ENCODE peak calls at places on chromosome 20, in four cellular contexts. L is HepG2, Y is A549, I is K562. M is an unnamed sample.

GRCh38 chr20:36462440-36463211 is 78.7 kb upstream of the MYL9 start:
- DNase-seq in L (no peak), Y (no peak), I (peak; percentile 28), M (peak; percentile 60)

GRCh38 chr20:12354725-12355124 is 437.0 kb downstream of the BTBD3 start:
- DNase-seq in L (no peak), Y (no peak), I (no peak), M (no peak)

GRCh38 chr20:63563186-63563935 is 9.4 kb downstream of the FNDC11 start:
- DNase-seq in L (no peak), Y (no peak), I (no peak), M (no peak)

GRCh38 chr20:62727584-62728027 is 19.0 kb downstream of the NTSR1 start:
- DNase-seq in L (no peak), Y (no peak), I (no peak), M (no peak)

GRCh38 chr20:1721687-1722512 is 64.3 kb upstream of the SIRPG start:
- DNase-seq in L (no peak), Y (no peak), I (no peak), M (peak; percentile 90)

GRCh38 chr20:6632187-6632586 is 135.3 kb upstream of the BMP2 start:
- DNase-seq in L (peak; percentile 25), Y (no peak), I (no peak), M (no peak)

GRCh38 chr20:61510778-61511330 is 258.8 kb downstream of the CDH4 start:
- DNase-seq in L (no peak), Y (no peak), I (no peak), M (no peak)

GRCh38 chr20:32247957-32248497 is 29.4 kb upstream of the KIF3B start:
- DNase-seq in L (no peak), Y (no peak), I (no peak), M (no peak)

GRCh38 chr20:53502820-53503219 is 90.8 kb downstream of the ZNF217 start:
- DNase-seq in L (no peak), Y (no peak), I (no peak), M (peak; percentile 30)

GRCh38 chr20:25622049-25622448 is 1.8 kb downstream of the NANP start:
- DNase-seq in L (no peak), Y (no peak), I (no peak), M (no peak)

GRCh38 chr20:6680854-6681253 is 86.6 kb upstream of the BMP2 start:
- DNase-seq in L (no peak), Y (no peak), I (no peak), M (no peak)

GRCh38 chr20:44765091-44765490 is 19.4 kb downstream of the KCNK15 start:
- DNase-seq in L (no peak), Y (no peak), I (no peak), M (no peak)

GRCh38 chr20:2873747-2874041 is 413 bp downstream of the PTPRA start:
- DNase-seq in L (peak; percentile 55), Y (no peak), I (peak; percentile 65), M (peak; percentile 83)

GRCh38 chr20:830011-830521 is 3.4 kb upstream of the FAM110A start:
- DNase-seq in L (no peak), Y (no peak), I (no peak), M (no peak)

GRCh38 chr20:59932616-59933295 is 681 bp downstream of the SYCP2 start:
- DNase-seq in L (no peak), Y (no peak), I (no peak), M (no peak)

GRCh38 chr20:54070187-54070987 is at the start of gene BCAS1:
- DNase-seq in L (peak; percentile 86), Y (peak; percentile 52), I (peak; percentile 14), M (peak; percentile 48)

GRCh38 chr20:11080010-11080409 is 406.2 kb upstream of the JAG1 start:
- DNase-seq in L (no peak), Y (no peak), I (no peak), M (no peak)

GRCh38 chr20:51691703-51692102 is 76.5 kb downstream of the ATP9A start:
- DNase-seq in L (no peak), Y (no peak), I (no peak), M (no peak)

GRCh38 chr20:24842591-24843442 is 106.3 kb upstream of the CST7 start:
- DNase-seq in L (no peak), Y (no peak), I (no peak), M (no peak)

DNA sequence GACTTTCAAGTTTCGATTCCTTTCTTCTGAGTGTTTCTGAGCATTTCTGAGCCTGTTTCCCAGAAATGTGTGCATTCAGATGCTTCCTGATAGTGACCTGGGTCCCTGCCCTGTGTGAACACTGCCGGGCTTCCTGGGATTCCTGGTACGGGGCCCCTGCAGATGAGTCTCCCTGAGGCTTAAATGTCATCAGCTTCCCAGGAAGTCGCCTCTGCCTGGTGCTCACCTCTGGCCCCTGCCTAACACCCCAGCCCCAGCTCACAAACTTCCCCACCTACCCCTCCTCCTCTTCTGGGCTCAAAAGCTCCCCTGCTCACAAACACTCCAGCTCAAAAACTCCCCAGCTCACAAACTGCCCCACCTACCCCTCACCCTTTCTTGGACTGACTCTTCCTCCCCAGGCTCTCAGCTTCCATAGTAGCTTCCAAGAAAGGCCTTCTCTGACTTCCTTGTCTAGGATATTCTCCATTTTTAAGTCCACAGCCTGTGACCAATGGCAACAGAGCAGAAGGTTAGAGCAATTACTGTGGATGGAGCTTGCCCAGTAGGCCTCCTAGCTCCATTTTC is 42.0 kb downstream of the TGM2 start:
- DNase-seq in L (peak; percentile 78), Y (peak; percentile 75), I (peak; percentile 44), M (no peak)
- TF ChIP-seq RNF2 in L (no peak), Y (no peak), I (no peak), M (no peak)

GRCh38 chr20:46060301-46060881 is 29.4 kb downstream of the NCOA5 start:
- DNase-seq in L (no peak), Y (no peak), I (no peak), M (peak; percentile 36)

GRCh38 chr20:46056970-46057855 is 28.2 kb downstream of the SLC12A5 start:
- DNase-seq in L (no peak), Y (no peak), I (peak; percentile 63), M (peak; percentile 90)

GRCh38 chr20:46058656-46059281 is 29.8 kb downstream of the SLC12A5 start:
- DNase-seq in L (no peak), Y (no peak), I (no peak), M (no peak)

GRCh38 chr20:46056027-46056833 is 27.2 kb downstream of the SLC12A5 start:
- DNase-seq in L (no peak), Y (no peak), I (no peak), M (no peak)

GRCh38 chr20:46057856-46058655 is 29.0 kb downstream of the SLC12A5 start:
- DNase-seq in L (no peak), Y (no peak), I (no peak), M (no peak)
- TF ChIP-seq RNF2 in L (no peak), Y (no peak), I (no peak), M (no peak)

GRCh38 chr20:49886571-49887203 is 28.6 kb downstream of the SPATA2 start:
- DNase-seq in L (no peak), Y (no peak), I (no peak), M (no peak)

GRCh38 chr20:49887251-49887827 is 28.0 kb downstream of the SPATA2 start:
- DNase-seq in L (no peak), Y (no peak), I (no peak), M (no peak)

GRCh38 chr20:49887828-49888340 is 27.4 kb downstream of the SPATA2 start:
- DNase-seq in L (no peak), Y (no peak), I (no peak), M (no peak)

GRCh38 chr20:49883246-49883802 is 32.0 kb downstream of the SPATA2 start:
- DNase-seq in L (no peak), Y (no peak), I (no peak), M (no peak)

GRCh38 chr20:49885558-49886332 is 29.6 kb downstream of the SPATA2 start:
- DNase-seq in L (no peak), Y (no peak), I (no peak), M (no peak)
- TF ChIP-seq RNF2 in L (no peak), Y (no peak), I (no peak), M (no peak)

GRCh38 chr20:8131598-8132014 is 460 bp upstream of the PLCB1 start:
- DNase-seq in L (no peak), Y (no peak), I (no peak), M (no peak)

GRCh38 chr20:8130840-8131526 is 1.1 kb upstream of the PLCB1 start:
- DNase-seq in L (no peak), Y (no peak), I (no peak), M (no peak)

GRCh38 chr20:8133816-8134451 is 1.9 kb downstream of the PLCB1 start:
- DNase-seq in L (no peak), Y (no peak), I (no peak), M (no peak)

GRCh38 chr20:8132015-8132631 is at the start of gene PLCB1:
- DNase-seq in L (peak; percentile 86), Y (peak; percentile 73), I (peak; percentile 16), M (peak; percentile 91)

DNA sequence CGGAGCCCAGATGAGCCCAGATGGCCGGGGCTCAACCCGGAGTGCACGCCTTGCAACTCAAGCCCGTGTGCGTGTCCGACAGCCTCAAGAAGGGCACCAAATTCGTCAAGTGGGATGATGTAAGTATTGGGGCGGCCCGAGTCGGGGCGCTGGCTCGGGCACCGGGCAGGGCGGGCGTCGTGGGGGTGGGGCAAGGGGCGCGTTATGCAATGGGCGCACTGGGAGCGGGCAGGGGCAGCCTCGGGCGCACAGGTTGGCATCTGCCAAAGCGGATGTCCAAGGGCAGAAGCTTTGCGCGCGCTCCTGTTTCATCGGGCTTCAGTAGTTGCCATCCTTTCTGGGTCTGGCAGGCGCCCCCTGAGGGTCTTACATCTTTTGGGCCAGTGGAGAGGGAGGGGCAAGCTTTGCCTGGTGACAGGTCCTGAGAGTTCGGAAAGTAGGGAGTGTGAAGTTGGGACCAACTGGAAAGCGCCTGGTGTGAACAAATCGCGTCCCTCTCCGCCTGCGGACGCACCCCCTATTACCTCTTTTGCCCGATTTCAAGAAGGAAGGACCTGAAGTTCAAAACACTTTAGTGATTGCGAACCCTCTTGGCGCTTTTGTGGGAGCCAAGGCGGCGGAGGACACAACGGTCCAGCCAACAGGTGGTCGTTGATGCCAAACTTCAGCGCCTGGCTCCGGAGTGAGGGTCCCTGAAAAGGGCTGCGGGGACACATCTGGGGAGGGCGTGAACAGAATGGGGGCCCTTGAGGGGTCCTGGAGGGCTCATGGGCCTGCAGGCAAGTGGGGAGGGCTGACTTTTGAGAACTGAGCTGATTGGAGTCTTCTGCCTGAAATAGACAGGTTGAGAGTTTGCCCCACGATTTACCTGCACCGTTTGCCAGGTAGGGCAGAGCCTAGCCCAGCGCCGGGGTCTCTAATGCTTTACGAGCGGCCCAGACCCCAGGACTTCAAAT is 844 bp downstream of the PLCB1 start:
- DNase-seq in L (no peak), Y (peak; percentile 33), I (no peak), M (no peak)
- TF ChIP-seq RNF2 in L (no peak), Y (no peak), I (no peak), M (no peak)

DNA sequence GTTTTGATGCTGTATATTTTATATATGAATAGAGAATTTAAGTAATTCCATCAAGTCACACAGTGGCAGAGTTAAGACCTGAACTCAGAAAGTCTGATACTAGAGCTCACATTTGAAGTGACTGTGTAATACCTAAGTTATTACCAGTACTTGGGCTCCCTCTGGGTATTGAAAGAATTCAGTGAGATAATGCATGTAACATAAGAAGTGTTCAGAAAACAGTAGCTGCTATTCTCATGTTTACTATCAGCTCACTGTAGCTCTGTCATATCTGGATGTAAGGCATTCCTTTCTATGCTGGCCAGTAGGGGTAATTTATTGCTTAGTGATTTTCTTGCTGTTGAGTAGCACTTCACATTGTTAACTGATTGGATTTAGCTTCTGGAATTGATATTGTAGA is 44.6 kb downstream of the NKX2-4 start:
- DNase-seq in L (peak; percentile 51), Y (no peak), I (no peak), M (no peak)
- TF ChIP-seq RNF2 in L (no peak), Y (no peak), I (no peak), M (no peak)

M was measured in H1.